ENCODE peak calls at places on chromosome 2, in seven cellular contexts. One of them, this sample, is unnamed.

GRCh38 chr2:110931648-110932047 is 189.1 kb upstream of the BCL2L11 start:
- DNase-seq in esophagus squamous epithelium: no peak
- DNase-seq in body of pancreas: no peak
- DNase-seq in gastrocnemius medialis: no peak
- DNase-seq in fibroblast of lung: peak; percentile 34
- DNase-seq in CD8-positive, alpha-beta memory T cell: no peak
- DNase-seq in A673: no peak
- DNase-seq in this sample: no peak

GRCh38 chr2:202938960-202939359 is 26.9 kb downstream of the CARF start:
- DNase-seq in fibroblast of lung: no peak
- DNase-seq in esophagus squamous epithelium: no peak
- DNase-seq in A673: no peak
- DNase-seq in body of pancreas: no peak
- DNase-seq in gastrocnemius medialis: no peak
- DNase-seq in CD8-positive, alpha-beta memory T cell: no peak
- DNase-seq in this sample: no peak

GRCh38 chr2:191836471-191836852 is 10.4 kb downstream of the CAVIN2 start:
- DNase-seq in gastrocnemius medialis: no peak
- DNase-seq in fibroblast of lung: no peak
- DNase-seq in body of pancreas: no peak
- DNase-seq in CD8-positive, alpha-beta memory T cell: no peak
- DNase-seq in esophagus squamous epithelium: no peak
- DNase-seq in A673: no peak
- DNase-seq in this sample: no peak

GRCh38 chr2:235206980-235207579 is 255.3 kb downstream of the SH3BP4 start:
- DNase-seq in esophagus squamous epithelium: no peak
- DNase-seq in A673: no peak
- DNase-seq in fibroblast of lung: no peak
- DNase-seq in CD8-positive, alpha-beta memory T cell: no peak
- DNase-seq in gastrocnemius medialis: no peak
- DNase-seq in body of pancreas: no peak
- DNase-seq in this sample: no peak

GRCh38 chr2:137951606-137952005 is 12.7 kb upstream of the HNMT start:
- DNase-seq in body of pancreas: no peak
- DNase-seq in esophagus squamous epithelium: no peak
- DNase-seq in fibroblast of lung: peak; percentile 96
- DNase-seq in CD8-positive, alpha-beta memory T cell: no peak
- DNase-seq in A673: no peak
- DNase-seq in gastrocnemius medialis: no peak
- DNase-seq in this sample: no peak

GRCh38 chr2:153823880-153824279 is 47.8 kb upstream of the GALNT13 start:
- DNase-seq in CD8-positive, alpha-beta memory T cell: no peak
- DNase-seq in fibroblast of lung: no peak
- DNase-seq in gastrocnemius medialis: no peak
- DNase-seq in esophagus squamous epithelium: no peak
- DNase-seq in A673: no peak
- DNase-seq in body of pancreas: no peak
- DNase-seq in this sample: no peak

GRCh38 chr2:170024721-170025120 is 153.2 kb upstream of the MYO3B start:
- DNase-seq in body of pancreas: no peak
- DNase-seq in CD8-positive, alpha-beta memory T cell: no peak
- DNase-seq in esophagus squamous epithelium: no peak
- DNase-seq in gastrocnemius medialis: no peak
- DNase-seq in A673: no peak
- DNase-seq in fibroblast of lung: no peak
- DNase-seq in this sample: no peak

GRCh38 chr2:30308280-30308679 is 76.9 kb downstream of the LBH start:
- DNase-seq in A673: no peak
- DNase-seq in body of pancreas: no peak
- DNase-seq in CD8-positive, alpha-beta memory T cell: no peak
- DNase-seq in esophagus squamous epithelium: no peak
- DNase-seq in gastrocnemius medialis: no peak
- DNase-seq in fibroblast of lung: no peak
- DNase-seq in this sample: no peak

GRCh38 chr2:10283106-10284062 is 19.3 kb upstream of the HPCAL1 start:
- DNase-seq in gastrocnemius medialis: no peak
- DNase-seq in A673: no peak
- DNase-seq in CD8-positive, alpha-beta memory T cell: no peak
- DNase-seq in fibroblast of lung: peak; percentile 86
- DNase-seq in body of pancreas: no peak
- DNase-seq in esophagus squamous epithelium: no peak
- DNase-seq in this sample: no peak

GRCh38 chr2:239496700-239497099 is 95.9 kb upstream of the HDAC4 start:
- DNase-seq in fibroblast of lung: no peak
- DNase-seq in gastrocnemius medialis: no peak
- DNase-seq in CD8-positive, alpha-beta memory T cell: no peak
- DNase-seq in body of pancreas: no peak
- DNase-seq in A673: peak; percentile 29
- DNase-seq in esophagus squamous epithelium: no peak
- DNase-seq in this sample: no peak

GRCh38 chr2:239499989-239500914 is 99.4 kb upstream of the HDAC4 start:
- DNase-seq in fibroblast of lung: peak; percentile 26
- DNase-seq in esophagus squamous epithelium: no peak
- DNase-seq in CD8-positive, alpha-beta memory T cell: no peak
- DNase-seq in A673: no peak
- DNase-seq in body of pancreas: no peak
- DNase-seq in gastrocnemius medialis: no peak
- DNase-seq in this sample: no peak

GRCh38 chr2:239498981-239499633 is 98.3 kb upstream of the HDAC4 start:
- DNase-seq in gastrocnemius medialis: peak; percentile 46
- DNase-seq in CD8-positive, alpha-beta memory T cell: no peak
- DNase-seq in esophagus squamous epithelium: no peak
- DNase-seq in A673: no peak
- DNase-seq in body of pancreas: peak; percentile 25
- DNase-seq in fibroblast of lung: peak; percentile 60
- DNase-seq in this sample: no peak

GRCh38 chr2:239500915-239501630 is 100.3 kb upstream of the HDAC4 start:
- DNase-seq in body of pancreas: no peak
- DNase-seq in gastrocnemius medialis: no peak
- DNase-seq in fibroblast of lung: no peak
- DNase-seq in CD8-positive, alpha-beta memory T cell: no peak
- DNase-seq in esophagus squamous epithelium: no peak
- DNase-seq in A673: no peak
- DNase-seq in this sample: no peak

GRCh38 chr2:239498576-239498975 is 97.8 kb upstream of the HDAC4 start:
- DNase-seq in A673: no peak
- DNase-seq in CD8-positive, alpha-beta memory T cell: no peak
- DNase-seq in fibroblast of lung: no peak
- DNase-seq in esophagus squamous epithelium: no peak
- DNase-seq in gastrocnemius medialis: no peak
- DNase-seq in body of pancreas: no peak
- DNase-seq in this sample: no peak
- H3K4me1 ChIP-seq in A673: no peaks in the 10 kb centered on the region
- H3K4me1 ChIP-seq in CD8-positive, alpha-beta memory T cell: no peaks in the 10 kb centered on the region
- H3K4me1 ChIP-seq in fibroblast of lung: no peaks in the 10 kb centered on the region
- H3K4me1 ChIP-seq in esophagus squamous epithelium: peaks cover 13% of the 10 kb centered on the region
- H3K4me1 ChIP-seq in gastrocnemius medialis: no peaks in the 10 kb centered on the region
- H3K4me1 ChIP-seq in body of pancreas: no peaks in the 10 kb centered on the region
- H3K4me1 ChIP-seq in this sample: peaks cover 3% of the 10 kb centered on the region

DNA sequence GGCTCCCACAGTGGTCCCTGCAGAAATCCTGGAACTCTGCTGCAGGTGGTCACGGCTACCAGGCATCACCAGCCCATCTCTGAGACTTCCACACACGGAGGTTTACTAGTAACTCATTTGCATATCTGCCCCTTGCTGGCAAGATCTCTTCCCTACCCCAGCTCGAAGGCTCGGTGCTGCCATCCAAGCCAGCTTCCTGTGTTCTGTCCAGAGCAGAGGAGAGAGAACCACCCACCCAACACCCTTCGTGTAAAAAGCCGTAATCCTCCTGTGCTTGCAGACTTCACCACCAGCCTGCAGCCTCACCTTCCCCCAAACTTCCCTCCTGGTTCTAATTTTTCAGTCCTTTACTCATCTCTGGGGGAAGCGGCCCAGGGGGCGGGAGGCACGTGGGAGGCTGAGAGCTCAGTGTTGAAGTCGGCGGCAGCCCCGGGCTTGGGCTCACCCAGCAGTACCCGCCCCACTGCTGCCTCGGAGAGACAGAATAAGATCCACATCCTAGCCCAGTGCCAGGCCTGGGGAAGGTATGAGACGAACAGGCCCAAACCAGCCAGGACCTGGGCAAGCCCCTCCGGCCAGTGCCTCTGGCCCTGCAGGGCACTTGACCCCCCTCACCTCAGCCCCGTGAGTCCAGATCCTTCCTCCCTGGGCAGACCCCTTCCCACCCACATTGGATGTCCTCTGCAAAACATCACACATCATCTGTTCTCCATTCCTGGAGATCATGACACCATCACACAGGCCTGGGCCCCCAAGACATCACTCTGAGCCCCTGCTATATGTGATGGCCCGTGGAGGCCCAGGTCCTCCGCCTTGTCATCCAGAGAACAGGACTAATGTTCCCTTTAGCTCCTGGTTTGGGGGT is 145.8 kb upstream of the ID2 start:
- DNase-seq in body of pancreas: no peak
- DNase-seq in gastrocnemius medialis: no peak
- DNase-seq in fibroblast of lung: peak; percentile 30
- DNase-seq in CD8-positive, alpha-beta memory T cell: no peak
- DNase-seq in A673: no peak
- DNase-seq in esophagus squamous epithelium: no peak
- DNase-seq in this sample: no peak
- H3K27ac ChIP-seq in body of pancreas: no peak overlapping the region
- H3K27ac ChIP-seq in gastrocnemius medialis: peak overlapping the region; percentile 57
- H3K27ac ChIP-seq in fibroblast of lung: no peak overlapping the region
- H3K27ac ChIP-seq in CD8-positive, alpha-beta memory T cell: no peak overlapping the region
- H3K27ac ChIP-seq in A673: no peak overlapping the region
- H3K27ac ChIP-seq in esophagus squamous epithelium: peak overlapping the region; percentile 57
- H3K27ac ChIP-seq in this sample: no peak overlapping the region

GRCh38 chr2:23926750-23927627 is at the start of gene ATAD2B:
- DNase-seq in A673: peak; percentile 97
- DNase-seq in CD8-positive, alpha-beta memory T cell: peak; percentile 95
- DNase-seq in esophagus squamous epithelium: peak; percentile 55
- DNase-seq in fibroblast of lung: peak; percentile 92
- DNase-seq in gastrocnemius medialis: peak; percentile 77
- DNase-seq in body of pancreas: peak; percentile 94
- DNase-seq in this sample: peak; percentile 43
- H3K4me1 ChIP-seq in A673: peaks cover 10% of the 10 kb centered on the region
- H3K4me1 ChIP-seq in CD8-positive, alpha-beta memory T cell: peaks cover 39% of the 10 kb centered on the region
- H3K4me1 ChIP-seq in esophagus squamous epithelium: peaks cover 19% of the 10 kb centered on the region
- H3K4me1 ChIP-seq in fibroblast of lung: peaks cover 2% of the 10 kb centered on the region
- H3K4me1 ChIP-seq in gastrocnemius medialis: peaks cover 27% of the 10 kb centered on the region
- H3K4me1 ChIP-seq in body of pancreas: peaks cover 36% of the 10 kb centered on the region
- H3K4me1 ChIP-seq in this sample: peaks cover 15% of the 10 kb centered on the region

GRCh38 chr2:221422516-221423211 is 149.4 kb downstream of the EPHA4 start:
- DNase-seq in esophagus squamous epithelium: no peak
- DNase-seq in A673: no peak
- DNase-seq in body of pancreas: no peak
- DNase-seq in gastrocnemius medialis: no peak
- DNase-seq in fibroblast of lung: peak; percentile 75
- DNase-seq in CD8-positive, alpha-beta memory T cell: no peak
- DNase-seq in this sample: no peak

GRCh38 chr2:221428896-221429295 is 143.2 kb downstream of the EPHA4 start:
- DNase-seq in CD8-positive, alpha-beta memory T cell: no peak
- DNase-seq in fibroblast of lung: no peak
- DNase-seq in A673: no peak
- DNase-seq in gastrocnemius medialis: no peak
- DNase-seq in esophagus squamous epithelium: no peak
- DNase-seq in body of pancreas: no peak
- DNase-seq in this sample: no peak

GRCh38 chr2:221423212-221423804 is 148.8 kb downstream of the EPHA4 start:
- DNase-seq in gastrocnemius medialis: no peak
- DNase-seq in body of pancreas: no peak
- DNase-seq in A673: no peak
- DNase-seq in CD8-positive, alpha-beta memory T cell: no peak
- DNase-seq in esophagus squamous epithelium: no peak
- DNase-seq in fibroblast of lung: peak; percentile 73
- DNase-seq in this sample: no peak

GRCh38 chr2:221426929-221427328 is 145.2 kb downstream of the EPHA4 start:
- DNase-seq in A673: no peak
- DNase-seq in body of pancreas: no peak
- DNase-seq in esophagus squamous epithelium: no peak
- DNase-seq in fibroblast of lung: no peak
- DNase-seq in gastrocnemius medialis: no peak
- DNase-seq in CD8-positive, alpha-beta memory T cell: no peak
- DNase-seq in this sample: no peak

GRCh38 chr2:221425353-221425752 is 146.8 kb downstream of the EPHA4 start:
- DNase-seq in body of pancreas: no peak
- DNase-seq in A673: no peak
- DNase-seq in fibroblast of lung: no peak
- DNase-seq in esophagus squamous epithelium: no peak
- DNase-seq in gastrocnemius medialis: no peak
- DNase-seq in CD8-positive, alpha-beta memory T cell: no peak
- DNase-seq in this sample: no peak
- H3K27ac ChIP-seq in body of pancreas: no peak overlapping the region
- H3K27ac ChIP-seq in A673: no peak overlapping the region
- H3K27ac ChIP-seq in fibroblast of lung: no peak overlapping the region
- H3K27ac ChIP-seq in esophagus squamous epithelium: no peak overlapping the region
- H3K27ac ChIP-seq in gastrocnemius medialis: no peak overlapping the region
- H3K27ac ChIP-seq in CD8-positive, alpha-beta memory T cell: no peak overlapping the region
- H3K27ac ChIP-seq in this sample: no peak overlapping the region

DNA sequence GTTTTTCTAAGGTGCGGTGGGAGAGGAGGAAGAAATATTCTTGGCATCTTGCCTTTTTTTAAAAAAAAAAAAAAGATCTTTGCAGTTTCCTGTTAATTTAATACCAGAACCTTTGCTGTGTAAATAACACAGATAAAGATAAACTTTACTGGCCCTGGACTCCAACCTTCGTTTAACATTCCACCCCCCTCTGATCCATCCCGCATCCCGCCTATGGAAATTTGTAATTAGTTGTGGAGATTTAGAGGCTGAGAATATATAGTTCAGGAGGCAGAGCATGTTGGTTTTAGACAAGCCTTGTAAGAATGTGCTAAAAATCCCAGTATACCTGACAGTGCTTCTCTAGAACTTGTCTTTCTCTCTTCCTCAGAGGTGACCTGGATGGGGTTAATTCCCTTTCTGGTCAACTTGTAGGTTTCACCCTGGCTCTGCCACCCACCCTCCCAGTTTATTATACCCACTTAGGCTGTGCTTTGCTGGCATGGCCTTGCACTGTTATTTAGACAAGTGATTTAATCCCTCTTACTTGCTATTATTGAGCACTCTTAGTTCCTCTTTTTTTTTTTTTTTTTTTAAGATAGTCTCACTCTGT is 2.9 kb upstream of the C2orf72 start:
- DNase-seq in body of pancreas: no peak
- DNase-seq in esophagus squamous epithelium: no peak
- DNase-seq in A673: no peak
- DNase-seq in CD8-positive, alpha-beta memory T cell: no peak
- DNase-seq in fibroblast of lung: no peak
- DNase-seq in gastrocnemius medialis: no peak
- DNase-seq in this sample: no peak
- H3K4me1 ChIP-seq in body of pancreas: peaks cover 32% of the 10 kb centered on the region
- H3K4me1 ChIP-seq in esophagus squamous epithelium: no peaks in the 10 kb centered on the region
- H3K4me1 ChIP-seq in A673: no peaks in the 10 kb centered on the region
- H3K4me1 ChIP-seq in CD8-positive, alpha-beta memory T cell: no peaks in the 10 kb centered on the region
- H3K4me1 ChIP-seq in fibroblast of lung: no peaks in the 10 kb centered on the region
- H3K4me1 ChIP-seq in gastrocnemius medialis: no peaks in the 10 kb centered on the region
- H3K4me1 ChIP-seq in this sample: no peaks in the 10 kb centered on the region

GRCh38 chr2:190717764-190718651 is 69.1 kb downstream of the NAB1 start:
- DNase-seq in body of pancreas: no peak
- DNase-seq in CD8-positive, alpha-beta memory T cell: no peak
- DNase-seq in esophagus squamous epithelium: no peak
- DNase-seq in A673: no peak
- DNase-seq in gastrocnemius medialis: no peak
- DNase-seq in fibroblast of lung: peak; percentile 6
- DNase-seq in this sample: no peak
- H3K27ac ChIP-seq in body of pancreas: no peak overlapping the region
- H3K27ac ChIP-seq in CD8-positive, alpha-beta memory T cell: no peak overlapping the region
- H3K27ac ChIP-seq in esophagus squamous epithelium: no peak overlapping the region
- H3K27ac ChIP-seq in A673: no peak overlapping the region
- H3K27ac ChIP-seq in gastrocnemius medialis: no peak overlapping the region
- H3K27ac ChIP-seq in fibroblast of lung: no peak overlapping the region
- H3K27ac ChIP-seq in this sample: no peak overlapping the region

This sample was measured in thoracic aorta.